ENCODE peak calls at places on chromosomes 12 and 14, in five cellular contexts. F is keratinocyte; U is CD8-positive, alpha-beta T cell; T is breast epithelium; N is heart right ventricle. Y is an unnamed sample.

GRCh38 chr14:75518625-75519024 is 3.6 kb upstream of the BATF start:
- DNase-seq in F (no peak), N (no peak), U (no peak), T (no peak), Y (no peak)

GRCh38 chr14:99706121-99706900 is 22.2 kb downstream of the CYP46A1 start:
- DNase-seq in T (peak), F (no peak), N (no peak), U (no peak), Y (no peak)

GRCh38 chr12:114407566-114408411 is 1.8 kb upstream of the TBX5 start:
- DNase-seq in U (no peak), T (no peak), F (no peak), N (no peak), Y (no peak)

GRCh38 chr14:95156765-95157194 is 549 bp downstream of the DICER1 start:
- DNase-seq in N (peak), F (no peak), U (peak), T (peak), Y (peak)

GRCh38 chr12:117380083-117380482 is 18.7 kb upstream of the NOS1 start:
- DNase-seq in T (no peak), F (no peak), U (no peak), N (no peak), Y (no peak)

GRCh38 chr12:4787965-4788364 is 67.8 kb downstream of the GALNT8 start:
- DNase-seq in T (no peak), F (no peak), N (no peak), U (no peak), Y (no peak)

GRCh38 chr12:95182868-95183415 is 34.3 kb downstream of the FGD6 start:
- DNase-seq in N (no peak), T (no peak), F (no peak), U (no peak), Y (no peak)

GRCh38 chr12:117809509-117809908 is 159.3 kb downstream of the KSR2 start:
- DNase-seq in N (no peak), F (no peak), T (no peak), U (no peak), Y (no peak)

GRCh38 chr14:52068741-52069616 is at the start of gene NID2:
- DNase-seq in U (no peak), F (no peak), T (peak), N (peak), Y (peak)

GRCh38 chr12:104649217-104649834 is 192.6 kb downstream of the CHST11 start:
- DNase-seq in T (no peak), F (no peak), N (no peak), U (no peak), Y (no peak)

GRCh38 chr12:66964629-66965028 is 285.8 kb upstream of the GRIP1 start:
- DNase-seq in T (no peak), F (no peak), U (peak), N (no peak), Y (no peak)

GRCh38 chr12:26845057-26845666 is 12.2 kb upstream of the ITPR2 start:
- DNase-seq in T (peak), F (no peak), U (no peak), N (peak), Y (no peak)

GRCh38 chr12:16393126-16393525 is 45.7 kb downstream of the MGST1 start:
- DNase-seq in U (no peak), T (no peak), F (no peak), N (no peak), Y (no peak)

GRCh38 chr12:126554599-126554998 is 1489.4 kb downstream of the AACS start:
- DNase-seq in N (no peak), F (no peak), U (no peak), T (no peak), Y (no peak)

GRCh38 chr12:130418261-130418660 is 80.6 kb downstream of the PIWIL1 start:
- DNase-seq in U (no peak), N (no peak), T (no peak), F (no peak), Y (no peak)

GRCh38 chr14:34062353-34062973 is 111.6 kb upstream of the EGLN3 start:
- DNase-seq in F (no peak), N (no peak), U (no peak), T (no peak), Y (no peak)

GRCh38 chr12:88903333-88903732 is 323.1 kb upstream of the KITLG start:
- DNase-seq in T (no peak), N (no peak), F (no peak), U (no peak), Y (no peak)

GRCh38 chr12:47808049-47808448 is 11.7 kb downstream of the HDAC7 start:
- DNase-seq in T (no peak), F (no peak), N (peak), U (peak), Y (peak)

GRCh38 chr14:106308839-106309389 is 782.5 kb downstream of the TMEM121 start:
- DNase-seq in U (peak), F (no peak), N (peak), T (no peak), Y (peak)

GRCh38 chr12:75747572-75747995 is 236.2 kb upstream of the KRR1 start:
- DNase-seq in T (no peak), F (no peak), N (no peak), U (no peak), Y (no peak)

GRCh38 chr12:89080797-89081470 is 271.4 kb downstream of the DUSP6 start:
- DNase-seq in N (no peak), F (no peak), U (no peak), T (no peak), Y (no peak)

GRCh38 chr12:50647031-50647430 is 116.9 kb upstream of the ATF1 start:
- DNase-seq in U (no peak), N (no peak), F (no peak), T (no peak), Y (no peak)

GRCh38 chr14:58258156-58258555 is 13.5 kb downstream of the PSMA3 start:
- DNase-seq in N (no peak), T (no peak), F (no peak), U (no peak), Y (no peak)

GRCh38 chr14:34650786-34651584 is 21.0 kb upstream of the SNX6 start:
- DNase-seq in F (peak), U (no peak), N (no peak), T (no peak), Y (no peak)

GRCh38 chr14:99518441-99519346 is 37.5 kb downstream of the CCNK start:
- DNase-seq in U (peak), T (peak), F (peak), N (peak), Y (peak)

GRCh38 chr12:112116232-112117060 is 7.9 kb upstream of the NAA25 start:
- DNase-seq in F (no peak), N (peak), T (peak), U (no peak), Y (peak)

GRCh38 chr14:71539660-71540285 is 392.5 kb upstream of the RGS6 start:
- DNase-seq in T (no peak), F (no peak), U (no peak), N (no peak), Y (no peak)

GRCh38 chr14:103216399-103216798 is 93.1 kb downstream of the TNFAIP2 start:
- DNase-seq in T (no peak), F (no peak), N (no peak), U (no peak), Y (no peak)

GRCh38 chr12:58443273-58443980 is 476.9 kb downstream of the LRIG3 start:
- DNase-seq in U (no peak), T (no peak), N (no peak), F (no peak), Y (no peak)

GRCh38 chr12:9076733-9077575 is 38.8 kb downstream of the A2M start:
- DNase-seq in T (no peak), N (no peak), F (no peak), U (no peak), Y (no peak)

GRCh38 chr12:9081667-9082243 is 34.0 kb downstream of the A2M start:
- DNase-seq in F (no peak), N (no peak), U (no peak), T (no peak), Y (no peak)

GRCh38 chr12:9079082-9079481 is 36.6 kb downstream of the A2M start:
- DNase-seq in N (no peak), U (no peak), T (no peak), F (no peak), Y (no peak)

GRCh38 chr12:9077576-9078031 is 38.1 kb downstream of the A2M start:
- DNase-seq in N (no peak), F (no peak), T (no peak), U (no peak), Y (no peak)

DNA sequence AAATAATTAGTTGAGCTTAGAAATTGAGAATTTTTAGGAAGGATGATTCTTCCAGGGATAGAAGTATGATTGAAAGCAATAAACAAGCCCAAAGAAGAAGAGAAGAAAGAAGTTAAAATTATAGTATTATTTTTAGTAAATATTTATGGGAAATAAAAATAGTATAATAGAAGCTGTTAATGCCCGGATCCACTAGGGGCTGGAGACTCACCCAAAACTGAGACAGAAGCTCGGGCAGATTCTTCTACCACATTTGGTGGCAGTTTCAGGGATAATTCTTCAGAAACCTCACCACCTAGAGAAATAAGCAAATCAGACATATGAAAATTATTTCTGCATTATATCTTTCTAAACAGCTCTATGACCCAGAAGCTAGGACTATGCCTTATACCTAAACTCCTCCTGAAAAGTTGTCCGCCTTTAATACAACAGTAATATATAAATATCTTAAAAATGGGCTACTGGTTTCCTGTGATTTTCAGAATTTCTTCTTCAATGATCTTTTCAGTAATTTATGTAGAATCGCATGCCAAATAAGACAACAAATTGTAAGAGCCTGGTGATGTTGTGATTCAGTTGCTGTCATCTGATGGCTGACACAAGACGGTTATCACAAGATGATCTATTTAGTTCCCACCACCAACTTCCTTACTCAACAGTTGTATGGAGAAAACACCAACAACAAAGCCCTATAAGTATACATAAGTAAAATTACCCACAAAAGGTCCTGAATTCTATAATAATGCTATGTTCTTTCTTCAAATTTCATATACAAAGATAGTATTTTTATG is 35.6 kb downstream of the A2M start:
- DNase-seq in U (no peak), T (no peak), N (no peak), F (no peak), Y (no peak)
- TF ChIP-seq CTCF in U (no peak), T (no peak), N (no peak), F (no peak), Y (no peak)

GRCh38 chr12:98999569-98999968 is 354.5 kb downstream of the APAF1 start:
- DNase-seq in N (no peak), T (no peak), F (no peak), U (no peak), Y (no peak)

GRCh38 chr12:98997899-98998298 is 352.8 kb downstream of the APAF1 start:
- DNase-seq in N (no peak), T (no peak), F (no peak), U (no peak), Y (no peak)

DNA sequence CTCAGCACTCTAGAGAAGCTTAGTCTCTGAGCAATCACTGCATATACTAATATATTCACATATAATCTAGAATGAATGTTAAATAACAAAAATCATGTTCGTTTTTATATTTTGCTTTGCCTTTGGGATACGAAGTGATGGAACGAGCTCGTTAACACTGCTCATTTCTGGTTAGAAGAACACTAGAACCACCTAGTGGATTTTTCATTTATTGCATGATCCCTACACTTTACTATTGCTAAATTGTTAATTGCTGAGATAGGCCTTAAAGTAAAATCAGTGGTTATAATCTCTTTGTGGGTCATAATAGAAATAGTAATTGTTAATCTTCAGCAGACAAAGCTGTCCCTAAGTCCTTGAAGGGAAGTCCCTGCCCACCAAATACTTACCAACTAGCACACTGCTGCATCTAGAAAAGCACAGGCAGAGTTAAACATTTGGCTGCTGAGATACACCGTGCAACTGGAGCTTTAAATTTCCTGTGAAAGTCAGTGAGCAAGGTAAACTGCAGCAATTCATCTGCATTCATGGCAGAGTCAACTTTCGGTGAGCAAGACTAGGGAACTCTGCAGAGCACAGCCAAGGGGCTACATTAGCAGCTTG is 353.7 kb downstream of the APAF1 start:
- DNase-seq in F (no peak), U (no peak), N (no peak), T (no peak), Y (peak)
- TF ChIP-seq CTCF in F (no peak), U (peak), N (peak), T (peak), Y (peak)

GRCh38 chr14:53399057-53399456 is 245.9 kb upstream of the DDHD1 start:
- DNase-seq in N (no peak), T (no peak), F (no peak), U (no peak), Y (no peak)
- TF ChIP-seq CTCF in N (no peak), T (no peak), F (peak), U (no peak), Y (no peak)

GRCh38 chr12:42236017-42236416 is 2.0 kb downstream of the YAF2 start:
- DNase-seq in N (no peak), T (no peak), F (no peak), U (no peak), Y (no peak)

GRCh38 chr12:42237853-42238239 is 202 bp downstream of the YAF2 start:
- DNase-seq in F (no peak), T (no peak), U (no peak), N (no peak), Y (no peak)

GRCh38 chr12:42238240-42239140 is at the start of gene YAF2:
- DNase-seq in U (peak), N (peak), T (peak), F (no peak), Y (peak)

GRCh38 chr12:42235426-42235825 is 2.6 kb downstream of the YAF2 start:
- DNase-seq in U (no peak), T (no peak), F (no peak), N (no peak), Y (no peak)

GRCh38 chr12:42237052-42237852 is 796 bp downstream of the YAF2 start:
- DNase-seq in F (no peak), N (peak), U (peak), T (peak), Y (peak)
- TF ChIP-seq CTCF in F (peak), N (peak), U (peak), T (no peak), Y (peak)

GRCh38 chr14:24133730-24134129 is 2.3 kb upstream of the PSME1 start:
- DNase-seq in F (no peak), N (no peak), T (no peak), U (no peak), Y (no peak)
- TF ChIP-seq CTCF in F (no peak), N (no peak), T (no peak), U (no peak), Y (no peak)

GRCh38 chr14:22607291-22607690 is 9.2 kb downstream of the ABHD4 start:
- DNase-seq in F (no peak), U (no peak), T (no peak), N (no peak), Y (no peak)

GRCh38 chr14:22613736-22614239 is 15.7 kb downstream of the ABHD4 start:
- DNase-seq in N (no peak), U (no peak), T (no peak), F (no peak), Y (no peak)

GRCh38 chr14:22610931-22611330 is 12.8 kb downstream of the ABHD4 start:
- DNase-seq in F (no peak), N (no peak), T (no peak), U (no peak), Y (no peak)

GRCh38 chr14:22614240-22614799 is 16.2 kb downstream of the ABHD4 start:
- DNase-seq in F (peak), T (peak), N (no peak), U (no peak), Y (no peak)

DNA sequence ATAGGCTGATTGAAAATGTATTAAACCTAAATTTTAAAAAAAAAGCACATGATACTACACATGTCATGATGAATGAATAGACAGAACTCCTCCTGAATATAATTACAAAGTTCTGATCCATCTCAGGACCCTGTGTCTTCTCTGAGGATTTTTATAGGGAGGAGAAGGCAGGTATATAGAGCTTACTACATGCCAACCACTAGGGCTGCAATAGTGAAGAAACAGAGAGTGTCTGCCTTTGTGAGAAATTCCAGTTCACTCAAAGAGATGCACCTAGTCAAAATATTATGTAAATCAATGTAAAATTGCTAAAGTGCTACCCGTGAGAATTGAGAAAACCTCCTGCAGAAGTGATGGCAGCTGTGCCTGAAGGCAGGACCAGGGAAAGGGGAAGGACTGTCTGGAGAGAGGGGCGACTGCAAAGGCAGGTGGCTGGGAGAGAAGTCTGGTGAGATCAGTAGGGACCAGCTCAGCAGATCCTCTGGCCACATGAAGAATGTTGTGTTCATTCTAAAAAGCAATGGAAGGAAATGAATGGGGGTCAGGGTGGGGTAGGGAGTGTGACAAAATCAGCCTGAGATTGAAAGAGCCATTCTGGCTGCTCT is 15.1 kb downstream of the ABHD4 start:
- DNase-seq in T (no peak), F (no peak), U (no peak), N (no peak), Y (no peak)
- TF ChIP-seq CTCF in T (no peak), F (no peak), U (no peak), N (no peak), Y (no peak)

DNA sequence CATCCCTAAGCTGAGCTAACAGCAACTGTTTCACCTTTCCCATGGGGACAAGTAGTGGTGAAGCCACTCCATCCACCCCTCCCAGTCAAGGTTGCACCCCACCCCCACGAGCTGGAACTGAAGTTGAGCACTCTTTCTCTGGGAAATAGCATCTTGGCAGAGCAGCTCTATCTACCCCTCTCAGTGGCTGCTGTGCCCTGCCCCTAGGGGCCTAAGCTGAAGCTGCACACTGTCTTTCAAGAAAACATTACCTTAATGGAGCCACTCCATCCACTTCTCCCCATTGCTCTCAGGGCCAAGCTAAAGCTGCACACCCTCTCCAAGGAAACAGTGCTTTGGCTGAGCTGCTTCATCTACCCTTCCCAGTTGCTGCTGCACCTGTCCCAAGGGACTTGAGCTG is 170.6 kb upstream of the CCDC196 start:
- DNase-seq in U (no peak), F (no peak), N (no peak), T (no peak), Y (no peak)
- TF ChIP-seq CTCF in U (no peak), F (no peak), N (no peak), T (no peak), Y (no peak)

GRCh38 chr12:57319678-57320469 is 68.9 kb upstream of the STAC3 start:
- DNase-seq in U (no peak), F (no peak), T (no peak), N (no peak), Y (no peak)
- TF ChIP-seq CTCF in U (no peak), F (no peak), T (no peak), N (no peak), Y (no peak)

GRCh38 chr14:78598046-78598652 is 428.0 kb downstream of the NRXN3 start:
- DNase-seq in U (peak), F (no peak), T (no peak), N (peak), Y (peak)

GRCh38 chr14:78593949-78594348 is 423.8 kb downstream of the NRXN3 start:
- DNase-seq in T (no peak), U (no peak), N (no peak), F (no peak), Y (no peak)

DNA sequence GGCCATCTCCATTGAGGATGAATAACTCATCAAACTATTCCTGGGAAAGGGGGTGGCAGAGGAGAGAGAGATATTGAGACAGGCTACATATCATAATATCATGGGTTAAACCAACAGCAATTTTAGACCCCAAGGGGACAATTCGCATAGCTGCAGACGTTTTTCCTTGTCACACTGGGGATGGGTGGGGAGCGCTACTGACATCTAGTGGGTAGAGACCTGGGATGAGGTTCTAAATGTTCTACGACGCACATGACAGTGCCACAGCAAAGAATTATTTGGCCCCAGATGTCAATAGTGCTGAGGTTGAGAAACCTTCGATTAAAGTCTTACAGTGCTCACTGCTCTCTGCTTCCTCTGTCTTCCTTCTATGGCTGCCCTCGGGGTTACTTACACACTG is 425.6 kb downstream of the NRXN3 start:
- DNase-seq in T (no peak), F (no peak), U (no peak), N (no peak), Y (no peak)
- TF ChIP-seq CTCF in T (no peak), F (peak), U (no peak), N (peak), Y (peak)